ENCODE peak calls at places on chromosomes 16 and 17, in nine cellular contexts. One of them, this sample, is unnamed.

GRCh38 chr16:58426095-58426494 is 33.8 kb downstream of the GINS3 start:
- DNase-seq in K562: no peak
- DNase-seq in left ventricle myocardium inferior: no peak
- DNase-seq in astrocyte of the cerebellum: no peak
- DNase-seq in lower leg skin: no peak
- DNase-seq in tibial nerve: peak; percentile 17
- DNase-seq in fibroblast of the aortic adventitia: no peak
- DNase-seq in vagina: no peak
- DNase-seq in ovary: no peak
- DNase-seq in this sample: no peak

GRCh38 chr16:51762081-51762995 is 611.3 kb upstream of the SALL1 start:
- DNase-seq in K562: peak; percentile 73
- DNase-seq in left ventricle myocardium inferior: peak; percentile 65
- DNase-seq in astrocyte of the cerebellum: peak; percentile 46
- DNase-seq in lower leg skin: peak; percentile 91
- DNase-seq in tibial nerve: peak; percentile 64
- DNase-seq in fibroblast of the aortic adventitia: peak; percentile 77
- DNase-seq in vagina: no peak
- DNase-seq in ovary: peak; percentile 78
- DNase-seq in this sample: peak; percentile 40

GRCh38 chr16:49684731-49685130 is 171.2 kb downstream of the ZNF423 start:
- DNase-seq in K562: no peak
- DNase-seq in left ventricle myocardium inferior: no peak
- DNase-seq in astrocyte of the cerebellum: no peak
- DNase-seq in lower leg skin: no peak
- DNase-seq in tibial nerve: no peak
- DNase-seq in fibroblast of the aortic adventitia: no peak
- DNase-seq in vagina: no peak
- DNase-seq in ovary: no peak
- DNase-seq in this sample: no peak

GRCh38 chr16:31214705-31215286 is 877 bp downstream of the TRIM72 start:
- DNase-seq in K562: no peak
- DNase-seq in left ventricle myocardium inferior: no peak
- DNase-seq in astrocyte of the cerebellum: no peak
- DNase-seq in lower leg skin: no peak
- DNase-seq in tibial nerve: no peak
- DNase-seq in fibroblast of the aortic adventitia: no peak
- DNase-seq in vagina: no peak
- DNase-seq in ovary: no peak
- DNase-seq in this sample: no peak

GRCh38 chr16:27083861-27084261 is 17.1 kb downstream of the C16orf82 start:
- DNase-seq in K562: peak; percentile 27
- DNase-seq in left ventricle myocardium inferior: peak; percentile 25
- DNase-seq in astrocyte of the cerebellum: no peak
- DNase-seq in lower leg skin: no peak
- DNase-seq in tibial nerve: no peak
- DNase-seq in fibroblast of the aortic adventitia: no peak
- DNase-seq in vagina: no peak
- DNase-seq in ovary: no peak
- DNase-seq in this sample: no peak

GRCh38 chr16:53518550-53519416 is 15.8 kb upstream of the AKTIP start:
- DNase-seq in K562: peak; percentile 39
- DNase-seq in left ventricle myocardium inferior: no peak
- DNase-seq in astrocyte of the cerebellum: no peak
- DNase-seq in lower leg skin: peak; percentile 88
- DNase-seq in tibial nerve: peak; percentile 37
- DNase-seq in fibroblast of the aortic adventitia: peak; percentile 72
- DNase-seq in vagina: no peak
- DNase-seq in ovary: no peak
- DNase-seq in this sample: no peak

GRCh38 chr17:44767493-44767892 is 8.7 kb downstream of the ADAM11 start:
- DNase-seq in K562: no peak
- DNase-seq in left ventricle myocardium inferior: no peak
- DNase-seq in astrocyte of the cerebellum: no peak
- DNase-seq in lower leg skin: no peak
- DNase-seq in tibial nerve: no peak
- DNase-seq in fibroblast of the aortic adventitia: no peak
- DNase-seq in vagina: no peak
- DNase-seq in ovary: no peak
- DNase-seq in this sample: no peak

GRCh38 chr17:5545051-5545987 is 39.0 kb downstream of the NLRP1 start:
- DNase-seq in K562: no peak
- DNase-seq in left ventricle myocardium inferior: no peak
- DNase-seq in astrocyte of the cerebellum: no peak
- DNase-seq in lower leg skin: peak; percentile 59
- DNase-seq in tibial nerve: no peak
- DNase-seq in fibroblast of the aortic adventitia: peak; percentile 28
- DNase-seq in vagina: no peak
- DNase-seq in ovary: no peak
- DNase-seq in this sample: no peak

GRCh38 chr17:69434164-69434579 is 19.7 kb downstream of the MAP2K6 start:
- DNase-seq in K562: no peak
- DNase-seq in left ventricle myocardium inferior: peak; percentile 23
- DNase-seq in astrocyte of the cerebellum: peak; percentile 20
- DNase-seq in lower leg skin: no peak
- DNase-seq in tibial nerve: no peak
- DNase-seq in fibroblast of the aortic adventitia: no peak
- DNase-seq in vagina: no peak
- DNase-seq in ovary: no peak
- DNase-seq in this sample: no peak

GRCh38 chr17:38508570-38508950 is 80.3 kb downstream of the ARHGAP23 start:
- DNase-seq in K562: no peak
- DNase-seq in left ventricle myocardium inferior: no peak
- DNase-seq in astrocyte of the cerebellum: no peak
- DNase-seq in lower leg skin: no peak
- DNase-seq in tibial nerve: no peak
- DNase-seq in fibroblast of the aortic adventitia: no peak
- DNase-seq in vagina: no peak
- DNase-seq in ovary: no peak
- DNase-seq in this sample: no peak

GRCh38 chr16:27728691-27729090 is 178.7 kb downstream of the KATNIP start:
- DNase-seq in K562: no peak
- DNase-seq in left ventricle myocardium inferior: no peak
- DNase-seq in astrocyte of the cerebellum: no peak
- DNase-seq in lower leg skin: no peak
- DNase-seq in tibial nerve: no peak
- DNase-seq in fibroblast of the aortic adventitia: no peak
- DNase-seq in vagina: no peak
- DNase-seq in ovary: no peak
- DNase-seq in this sample: no peak

GRCh38 chr17:62091804-62092203 is 26.7 kb upstream of the MED13 start:
- DNase-seq in K562: no peak
- DNase-seq in left ventricle myocardium inferior: no peak
- DNase-seq in astrocyte of the cerebellum: no peak
- DNase-seq in lower leg skin: no peak
- DNase-seq in tibial nerve: no peak
- DNase-seq in fibroblast of the aortic adventitia: no peak
- DNase-seq in vagina: no peak
- DNase-seq in ovary: no peak
- DNase-seq in this sample: no peak

GRCh38 chr16:24346734-24347133 is 90.6 kb downstream of the CACNG3 start:
- DNase-seq in K562: no peak
- DNase-seq in left ventricle myocardium inferior: no peak
- DNase-seq in astrocyte of the cerebellum: no peak
- DNase-seq in lower leg skin: no peak
- DNase-seq in tibial nerve: no peak
- DNase-seq in fibroblast of the aortic adventitia: no peak
- DNase-seq in vagina: no peak
- DNase-seq in ovary: no peak
- DNase-seq in this sample: no peak

GRCh38 chr16:10031473-10031872 is 150.8 kb downstream of the GRIN2A start:
- DNase-seq in K562: no peak
- DNase-seq in left ventricle myocardium inferior: no peak
- DNase-seq in astrocyte of the cerebellum: no peak
- DNase-seq in lower leg skin: no peak
- DNase-seq in tibial nerve: no peak
- DNase-seq in fibroblast of the aortic adventitia: no peak
- DNase-seq in vagina: no peak
- DNase-seq in ovary: no peak
- DNase-seq in this sample: no peak

DNA sequence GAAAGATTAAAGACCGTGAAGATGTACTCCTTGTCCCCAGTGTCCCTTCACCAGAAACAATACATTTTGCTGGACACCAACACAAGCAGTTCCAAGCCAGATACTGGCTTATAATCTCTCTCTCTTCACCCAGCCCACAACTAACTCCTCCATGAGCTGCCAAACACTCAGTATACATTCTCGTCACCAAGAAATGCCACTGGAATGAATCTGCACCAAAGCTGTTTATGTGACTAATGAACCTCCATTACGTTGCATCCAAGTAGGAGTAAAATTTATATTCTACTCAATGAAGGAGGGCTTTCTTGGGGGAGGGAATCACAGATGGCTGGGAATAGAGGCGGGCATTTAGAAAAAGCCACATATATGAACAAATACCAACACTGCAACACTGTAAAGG is 20.9 kb upstream of the SOX9 start:
- DNase-seq in K562: no peak
- DNase-seq in left ventricle myocardium inferior: no peak
- DNase-seq in astrocyte of the cerebellum: no peak
- DNase-seq in lower leg skin: no peak
- DNase-seq in tibial nerve: no peak
- DNase-seq in fibroblast of the aortic adventitia: no peak
- DNase-seq in vagina: no peak
- DNase-seq in ovary: no peak
- DNase-seq in this sample: no peak
- TF ChIP-seq CTCF in K562: no peak
- TF ChIP-seq CTCF in left ventricle myocardium inferior: no peak
- TF ChIP-seq CTCF in astrocyte of the cerebellum: no peak
- TF ChIP-seq CTCF in lower leg skin: no peak
- TF ChIP-seq CTCF in tibial nerve: no peak
- TF ChIP-seq CTCF in fibroblast of the aortic adventitia: no peak
- TF ChIP-seq CTCF in vagina: no peak
- TF ChIP-seq CTCF in ovary: no peak
- TF ChIP-seq CTCF in this sample: no peak

GRCh38 chr17:27339198-27339835 is 45.4 kb downstream of the WSB1 start:
- DNase-seq in K562: no peak
- DNase-seq in left ventricle myocardium inferior: no peak
- DNase-seq in astrocyte of the cerebellum: no peak
- DNase-seq in lower leg skin: no peak
- DNase-seq in tibial nerve: no peak
- DNase-seq in fibroblast of the aortic adventitia: no peak
- DNase-seq in vagina: no peak
- DNase-seq in ovary: no peak
- DNase-seq in this sample: no peak

GRCh38 chr17:27340575-27340974 is 46.7 kb downstream of the WSB1 start:
- DNase-seq in K562: no peak
- DNase-seq in left ventricle myocardium inferior: no peak
- DNase-seq in astrocyte of the cerebellum: no peak
- DNase-seq in lower leg skin: no peak
- DNase-seq in tibial nerve: no peak
- DNase-seq in fibroblast of the aortic adventitia: no peak
- DNase-seq in vagina: no peak
- DNase-seq in ovary: no peak
- DNase-seq in this sample: no peak

GRCh38 chr17:27339836-27340550 is 46.1 kb downstream of the WSB1 start:
- DNase-seq in K562: peak; percentile 95
- DNase-seq in left ventricle myocardium inferior: no peak
- DNase-seq in astrocyte of the cerebellum: no peak
- DNase-seq in lower leg skin: no peak
- DNase-seq in tibial nerve: no peak
- DNase-seq in fibroblast of the aortic adventitia: no peak
- DNase-seq in vagina: no peak
- DNase-seq in ovary: no peak
- DNase-seq in this sample: no peak

GRCh38 chr17:27336217-27336616 is 42.3 kb downstream of the WSB1 start:
- DNase-seq in K562: peak; percentile 50
- DNase-seq in left ventricle myocardium inferior: no peak
- DNase-seq in astrocyte of the cerebellum: no peak
- DNase-seq in lower leg skin: no peak
- DNase-seq in tibial nerve: no peak
- DNase-seq in fibroblast of the aortic adventitia: no peak
- DNase-seq in vagina: no peak
- DNase-seq in ovary: no peak
- DNase-seq in this sample: no peak

GRCh38 chr17:27338536-27338985 is 44.6 kb downstream of the WSB1 start:
- DNase-seq in K562: no peak
- DNase-seq in left ventricle myocardium inferior: no peak
- DNase-seq in astrocyte of the cerebellum: no peak
- DNase-seq in lower leg skin: no peak
- DNase-seq in tibial nerve: no peak
- DNase-seq in fibroblast of the aortic adventitia: no peak
- DNase-seq in vagina: no peak
- DNase-seq in ovary: no peak
- DNase-seq in this sample: no peak
- H3K4me3 ChIP-seq in K562: no peak overlapping the region
- H3K4me3 ChIP-seq in left ventricle myocardium inferior: no peak overlapping the region
- H3K4me3 ChIP-seq in astrocyte of the cerebellum: no peak overlapping the region
- H3K4me3 ChIP-seq in lower leg skin: no peak overlapping the region
- H3K4me3 ChIP-seq in tibial nerve: no peak overlapping the region
- H3K4me3 ChIP-seq in fibroblast of the aortic adventitia: no peak overlapping the region
- H3K4me3 ChIP-seq in vagina: no peak overlapping the region
- H3K4me3 ChIP-seq in ovary: no peak overlapping the region
- H3K4me3 ChIP-seq in this sample: no peak overlapping the region

GRCh38 chr17:18043491-18043890 is 4.3 kb downstream of the GID4 start:
- DNase-seq in K562: peak; percentile 30
- DNase-seq in left ventricle myocardium inferior: no peak
- DNase-seq in astrocyte of the cerebellum: no peak
- DNase-seq in lower leg skin: no peak
- DNase-seq in tibial nerve: no peak
- DNase-seq in fibroblast of the aortic adventitia: peak; percentile 34
- DNase-seq in vagina: no peak
- DNase-seq in ovary: no peak
- DNase-seq in this sample: no peak
- TF ChIP-seq CTCF in K562: peak; percentile 5
- TF ChIP-seq CTCF in left ventricle myocardium inferior: peak; percentile 32
- TF ChIP-seq CTCF in astrocyte of the cerebellum: peak; percentile 27
- TF ChIP-seq CTCF in lower leg skin: no peak
- TF ChIP-seq CTCF in tibial nerve: no peak
- TF ChIP-seq CTCF in fibroblast of the aortic adventitia: peak; percentile 29
- TF ChIP-seq CTCF in vagina: no peak
- TF ChIP-seq CTCF in ovary: no peak
- TF ChIP-seq CTCF in this sample: no peak

DNA sequence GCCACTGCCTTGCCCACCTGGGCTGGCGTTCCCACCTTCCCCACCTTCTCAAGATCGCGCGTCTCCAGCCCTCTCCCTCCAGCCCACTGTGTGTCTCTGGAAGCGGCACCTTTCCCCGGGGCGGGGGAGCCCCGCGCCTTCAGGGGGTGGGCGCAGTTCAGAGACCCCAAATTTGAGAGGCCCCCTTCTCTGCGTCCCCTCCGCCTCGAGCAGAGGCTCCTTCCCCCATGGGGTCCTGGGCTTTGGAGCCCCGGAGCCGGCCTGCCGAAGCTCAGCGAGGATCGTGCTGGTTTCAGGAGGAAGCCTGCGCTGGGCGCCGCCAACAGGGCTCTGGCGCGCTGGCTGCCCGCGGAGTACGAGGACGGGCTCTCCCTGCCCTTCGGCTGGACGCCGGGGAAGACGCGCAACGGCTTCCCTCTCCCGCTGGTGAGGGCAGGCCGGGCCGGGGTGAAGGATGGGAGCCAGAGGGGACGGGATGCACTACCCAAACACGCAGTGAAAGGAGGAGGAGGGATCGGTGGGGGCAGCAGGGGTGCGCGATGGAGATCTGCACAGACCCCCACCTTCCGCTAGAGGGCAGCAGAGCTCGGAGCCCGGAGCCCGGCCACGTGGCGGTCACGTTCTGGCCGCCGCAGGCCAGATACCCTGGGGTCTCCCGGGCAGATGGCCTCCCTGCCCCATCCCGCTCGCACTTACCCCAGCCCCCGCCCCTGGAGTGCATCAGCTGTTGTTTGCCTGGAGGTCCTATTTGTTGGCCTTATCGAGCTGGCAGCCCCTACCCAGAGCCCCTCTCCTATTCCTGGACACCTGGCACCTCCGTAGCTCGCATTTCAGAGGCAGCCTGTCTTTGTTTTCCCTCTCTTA is 11.1 kb downstream of the LPO start:
- DNase-seq in K562: peak; percentile 80
- DNase-seq in left ventricle myocardium inferior: peak; percentile 64
- DNase-seq in astrocyte of the cerebellum: no peak
- DNase-seq in lower leg skin: peak; percentile 93
- DNase-seq in tibial nerve: peak; percentile 26
- DNase-seq in fibroblast of the aortic adventitia: peak; percentile 51
- DNase-seq in vagina: peak; percentile 88
- DNase-seq in ovary: peak; percentile 73
- DNase-seq in this sample: no peak
- H3K4me3 ChIP-seq in K562: no peak overlapping the region
- H3K4me3 ChIP-seq in left ventricle myocardium inferior: peak overlapping the region; percentile 66
- H3K4me3 ChIP-seq in astrocyte of the cerebellum: peak overlapping the region; percentile 40
- H3K4me3 ChIP-seq in lower leg skin: peak overlapping the region; percentile 4
- H3K4me3 ChIP-seq in tibial nerve: peak overlapping the region; percentile 18
- H3K4me3 ChIP-seq in fibroblast of the aortic adventitia: peak overlapping the region; percentile 65
- H3K4me3 ChIP-seq in vagina: peak overlapping the region; percentile 51
- H3K4me3 ChIP-seq in ovary: peak overlapping the region; percentile 38
- H3K4me3 ChIP-seq in this sample: peak overlapping the region; percentile 49